ENCODE peak calls at places on chromosomes 13 and 19, in six cellular contexts. C is breast epithelium; T is A549; H is right lobe of liver; K is endothelial cell of umbilical vein; X is activated T-cell treated with anti-CD3 and anti-CD28 coated beads, Interleukin-2, amount 50 U/mL, for 48 hours. Z is an unnamed sample.
A peak's percentile ranks its signal among the peaks of the same experiment; 100 is the strongest.

GRCh38 chr13:110244096-110244830 is 62.7 kb downstream of the COL4A1 start:
- DNase-seq in K (no peak), H (no peak), T (no peak), X (no peak), C (no peak), Z (no peak)

GRCh38 chr13:23637813-23638212 is 67.6 kb downstream of the TNFRSF19 start:
- DNase-seq in H (no peak), C (no peak), X (no peak), T (no peak), K (no peak), Z (no peak)

GRCh38 chr19:35585844-35586243 is at the start of gene PMIS2:
- DNase-seq in X (peak; percentile 47), K (no peak), H (no peak), C (no peak), T (peak; percentile 60), Z (peak; percentile 9)

GRCh38 chr19:46766569-46767317 is 20.5 kb upstream of the STRN4 start:
- DNase-seq in H (no peak), X (peak; percentile 79), K (peak; percentile 27), T (no peak), C (no peak), Z (peak; percentile 66)

GRCh38 chr13:73025212-73026012 is 33.4 kb upstream of the KLF5 start:
- DNase-seq in X (no peak), C (no peak), K (peak; percentile 38), T (no peak), H (no peak), Z (peak; percentile 44)

GRCh38 chr13:67229438-67230242 is 496 bp downstream of the PCDH9 start:
- DNase-seq in C (no peak), X (no peak), T (peak; percentile 13), H (no peak), K (no peak), Z (peak; percentile 25)

GRCh38 chr13:108306768-108307332 is 37.3 kb downstream of the TNFSF13B start:
- DNase-seq in X (no peak), K (no peak), C (no peak), H (no peak), T (no peak), Z (no peak)

GRCh38 chr13:21576424-21576823 is 27.5 kb downstream of the MICU2 start:
- DNase-seq in K (peak; percentile 7), H (no peak), C (no peak), T (no peak), X (no peak), Z (peak; percentile 37)

GRCh38 chr19:16380943-16381755 is 56.5 kb downstream of the KLF2 start:
- DNase-seq in X (no peak), K (no peak), T (no peak), H (no peak), C (no peak), Z (no peak)

GRCh38 chr13:112182831-112183543 is 116.0 kb downstream of the SOX1 start:
- DNase-seq in X (no peak), T (no peak), H (peak; percentile 70), K (no peak), C (no peak), Z (no peak)

GRCh38 chr19:17406887-17407196 is 1.4 kb upstream of the BST2 start:
- DNase-seq in H (peak; percentile 62), K (no peak), X (no peak), T (no peak), C (no peak), Z (no peak)

GRCh38 chr13:40407567-40407966 is 258.9 kb downstream of the FOXO1 start:
- DNase-seq in K (no peak), H (no peak), C (no peak), T (no peak), X (no peak), Z (no peak)

Z was measured in dermis blood vessel endothelial cell.